ENCODE peak calls at places on chromosomes 6 and 20, in four cellular contexts. One of them, this sample, is unnamed.

GRCh38 chr20:8254911-8255582 is 123.0 kb downstream of the PLCB1 start:
- DNase-seq in H1: no peak
- DNase-seq in HepG2: no peak
- DNase-seq in K562: no peak
- DNase-seq in this sample: peak; percentile 82

GRCh38 chr20:41259309-41259708 is 58.2 kb downstream of the ZHX3 start:
- DNase-seq in K562: no peak
- DNase-seq in H1: no peak
- DNase-seq in HepG2: no peak
- DNase-seq in this sample: no peak

GRCh38 chr6:166955121-166955864 is 1.1 kb downstream of the RNASET2 start:
- DNase-seq in K562: peak; percentile 27
- DNase-seq in HepG2: no peak
- DNase-seq in H1: no peak
- DNase-seq in this sample: no peak

GRCh38 chr20:22998476-22998875 is 36.6 kb upstream of the SSTR4 start:
- DNase-seq in H1: no peak
- DNase-seq in HepG2: no peak
- DNase-seq in K562: no peak
- DNase-seq in this sample: no peak

GRCh38 chr6:33632603-33633039 is 11.5 kb downstream of the ITPR3 start:
- DNase-seq in H1: peak; percentile 96
- DNase-seq in K562: peak; percentile 76
- DNase-seq in HepG2: peak; percentile 75
- DNase-seq in this sample: no peak

GRCh38 chr20:3663031-3663701 is at the start of gene GFRA4:
- DNase-seq in HepG2: no peak
- DNase-seq in H1: no peak
- DNase-seq in K562: peak; percentile 30
- DNase-seq in this sample: no peak

GRCh38 chr6:80454197-80454596 is 347.7 kb downstream of the BCKDHB start:
- DNase-seq in K562: no peak
- DNase-seq in HepG2: no peak
- DNase-seq in H1: no peak
- DNase-seq in this sample: peak; percentile 92

GRCh38 chr6:72657798-72658197 is 35.9 kb downstream of the KCNQ5 start:
- DNase-seq in H1: no peak
- DNase-seq in K562: no peak
- DNase-seq in HepG2: no peak
- DNase-seq in this sample: peak; percentile 47

GRCh38 chr6:119128252-119128912 is 49.9 kb upstream of the FAM184A start:
- DNase-seq in H1: no peak
- DNase-seq in HepG2: no peak
- DNase-seq in K562: no peak
- DNase-seq in this sample: no peak

GRCh38 chr20:1489764-1490436 is 1.3 kb downstream of the SIRPB2 start:
- DNase-seq in HepG2: no peak
- DNase-seq in H1: no peak
- DNase-seq in K562: no peak
- DNase-seq in this sample: no peak

GRCh38 chr20:51373713-51374481 is 168.6 kb downstream of the NFATC2 start:
- DNase-seq in K562: peak; percentile 67
- DNase-seq in H1: no peak
- DNase-seq in HepG2: no peak
- DNase-seq in this sample: no peak

GRCh38 chr6:110412258-110412839 is 3.0 kb downstream of the DDO start:
- DNase-seq in K562: no peak
- DNase-seq in H1: no peak
- DNase-seq in HepG2: no peak
- DNase-seq in this sample: no peak

GRCh38 chr20:23226612-23227265 is 123.9 kb upstream of the NXT1 start:
- DNase-seq in K562: no peak
- DNase-seq in HepG2: no peak
- DNase-seq in H1: peak; percentile 38
- DNase-seq in this sample: peak; percentile 41

GRCh38 chr6:36075656-36076055 is 48.0 kb downstream of the MAPK14 start:
- DNase-seq in K562: peak; percentile 51
- DNase-seq in H1: no peak
- DNase-seq in HepG2: peak; percentile 71
- DNase-seq in this sample: no peak

GRCh38 chr6:150201791-150202329 is 59.0 kb downstream of the PPP1R14C start:
- DNase-seq in K562: no peak
- DNase-seq in HepG2: no peak
- DNase-seq in H1: no peak
- DNase-seq in this sample: no peak

GRCh38 chr6:43621836-43622180 is 7.3 kb downstream of the GTPBP2 start:
- DNase-seq in HepG2: no peak
- DNase-seq in H1: no peak
- DNase-seq in K562: no peak
- DNase-seq in this sample: no peak

GRCh38 chr6:38443750-38444149 is 196.0 kb downstream of the BTBD9 start:
- DNase-seq in HepG2: no peak
- DNase-seq in H1: no peak
- DNase-seq in K562: no peak
- DNase-seq in this sample: no peak

GRCh38 chr20:24097051-24097450 is 108.5 kb upstream of the GGTLC1 start:
- DNase-seq in H1: no peak
- DNase-seq in HepG2: no peak
- DNase-seq in K562: no peak
- DNase-seq in this sample: no peak

GRCh38 chr20:10448270-10449156 is 13.4 kb downstream of the SLX4IP start:
- DNase-seq in K562: no peak
- DNase-seq in H1: no peak
- DNase-seq in HepG2: no peak
- DNase-seq in this sample: peak; percentile 48

GRCh38 chr6:134921276-134921979 is 28.5 kb downstream of the ALDH8A1 start:
- DNase-seq in HepG2: no peak
- DNase-seq in H1: no peak
- DNase-seq in K562: no peak
- DNase-seq in this sample: no peak

GRCh38 chr6:138485005-138485545 is 14.2 kb downstream of the NHSL1 start:
- DNase-seq in K562: no peak
- DNase-seq in HepG2: no peak
- DNase-seq in H1: no peak
- DNase-seq in this sample: peak; percentile 8

GRCh38 chr6:125904871-125905270 is 51.7 kb upstream of the HINT3 start:
- DNase-seq in HepG2: no peak
- DNase-seq in H1: no peak
- DNase-seq in K562: no peak
- DNase-seq in this sample: peak; percentile 78

GRCh38 chr6:157669747-157670216 is 153.3 kb upstream of the SNX9 start:
- DNase-seq in HepG2: peak; percentile 28
- DNase-seq in K562: no peak
- DNase-seq in H1: peak; percentile 70
- DNase-seq in this sample: peak; percentile 71

GRCh38 chr20:51631011-51631950 is 88.8 kb upstream of the NFATC2 start:
- DNase-seq in H1: no peak
- DNase-seq in HepG2: peak; percentile 28
- DNase-seq in K562: peak; percentile 31
- DNase-seq in this sample: peak; percentile 99

GRCh38 chr6:2667617-2668016 is 83.1 kb downstream of the MYLK4 start:
- DNase-seq in HepG2: no peak
- DNase-seq in H1: no peak
- DNase-seq in K562: no peak
- DNase-seq in this sample: no peak

GRCh38 chr20:61953037-61953788 is 112.5 kb downstream of the TAF4 start:
- DNase-seq in HepG2: no peak
- DNase-seq in H1: peak; percentile 37
- DNase-seq in K562: no peak
- DNase-seq in this sample: no peak

GRCh38 chr6:52503853-52504777 is 72.7 kb downstream of the TRAM2 start:
- DNase-seq in H1: no peak
- DNase-seq in HepG2: no peak
- DNase-seq in K562: peak; percentile 90
- DNase-seq in this sample: peak; percentile 72

GRCh38 chr6:158631678-158632537 is 12.6 kb downstream of the DYNLT1 start:
- DNase-seq in K562: peak; percentile 80
- DNase-seq in HepG2: no peak
- DNase-seq in H1: no peak
- DNase-seq in this sample: peak; percentile 97

GRCh38 chr6:151044465-151045441 is 179.3 kb downstream of the MTHFD1L start:
- DNase-seq in H1: peak; percentile 56
- DNase-seq in K562: no peak
- DNase-seq in HepG2: peak; percentile 93
- DNase-seq in this sample: peak; percentile 93

GRCh38 chr6:22784611-22785010 is 215.2 kb downstream of the HDGFL1 start:
- DNase-seq in HepG2: no peak
- DNase-seq in K562: no peak
- DNase-seq in H1: no peak
- DNase-seq in this sample: peak; percentile 64

GRCh38 chr6:157133856-157134255 is 189.5 kb downstream of the TMEM242 start:
- DNase-seq in K562: no peak
- DNase-seq in HepG2: no peak
- DNase-seq in H1: no peak
- DNase-seq in this sample: peak; percentile 54

GRCh38 chr6:69038841-69039240 is 403.8 kb downstream of the ADGRB3 start:
- DNase-seq in K562: no peak
- DNase-seq in H1: no peak
- DNase-seq in HepG2: no peak
- DNase-seq in this sample: no peak

GRCh38 chr20:24722586-24722985 is 226.5 kb upstream of the CST7 start:
- DNase-seq in H1: peak; percentile 30
- DNase-seq in HepG2: no peak
- DNase-seq in K562: no peak
- DNase-seq in this sample: no peak

DNA sequence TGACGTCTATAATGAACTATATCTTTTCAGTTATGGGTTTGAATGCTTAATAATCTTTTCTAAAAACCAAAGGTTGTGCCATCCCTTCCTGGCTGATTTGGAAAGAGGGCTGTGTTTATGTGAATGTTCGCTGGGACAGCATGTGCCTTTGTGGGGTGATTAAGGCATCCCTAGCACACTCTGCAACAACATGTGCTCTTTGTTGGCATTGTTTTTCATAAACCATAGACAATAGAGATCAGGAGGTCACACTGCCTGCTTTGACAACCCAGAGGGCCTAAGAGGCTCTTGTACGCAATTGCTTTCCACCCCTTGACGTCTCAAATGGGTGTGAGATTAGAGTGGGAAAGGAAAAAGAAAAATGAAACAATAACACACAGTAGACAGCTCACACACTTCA is 116.0 kb downstream of the LRRC1 start:
- DNase-seq in H1: no peak
- DNase-seq in HepG2: no peak
- DNase-seq in K562: no peak
- DNase-seq in this sample: no peak
- TF ChIP-seq MAFK in H1: no peak
- TF ChIP-seq MAFK in HepG2: no peak
- TF ChIP-seq MAFK in K562: no peak
- TF ChIP-seq MAFK in this sample: no peak

DNA sequence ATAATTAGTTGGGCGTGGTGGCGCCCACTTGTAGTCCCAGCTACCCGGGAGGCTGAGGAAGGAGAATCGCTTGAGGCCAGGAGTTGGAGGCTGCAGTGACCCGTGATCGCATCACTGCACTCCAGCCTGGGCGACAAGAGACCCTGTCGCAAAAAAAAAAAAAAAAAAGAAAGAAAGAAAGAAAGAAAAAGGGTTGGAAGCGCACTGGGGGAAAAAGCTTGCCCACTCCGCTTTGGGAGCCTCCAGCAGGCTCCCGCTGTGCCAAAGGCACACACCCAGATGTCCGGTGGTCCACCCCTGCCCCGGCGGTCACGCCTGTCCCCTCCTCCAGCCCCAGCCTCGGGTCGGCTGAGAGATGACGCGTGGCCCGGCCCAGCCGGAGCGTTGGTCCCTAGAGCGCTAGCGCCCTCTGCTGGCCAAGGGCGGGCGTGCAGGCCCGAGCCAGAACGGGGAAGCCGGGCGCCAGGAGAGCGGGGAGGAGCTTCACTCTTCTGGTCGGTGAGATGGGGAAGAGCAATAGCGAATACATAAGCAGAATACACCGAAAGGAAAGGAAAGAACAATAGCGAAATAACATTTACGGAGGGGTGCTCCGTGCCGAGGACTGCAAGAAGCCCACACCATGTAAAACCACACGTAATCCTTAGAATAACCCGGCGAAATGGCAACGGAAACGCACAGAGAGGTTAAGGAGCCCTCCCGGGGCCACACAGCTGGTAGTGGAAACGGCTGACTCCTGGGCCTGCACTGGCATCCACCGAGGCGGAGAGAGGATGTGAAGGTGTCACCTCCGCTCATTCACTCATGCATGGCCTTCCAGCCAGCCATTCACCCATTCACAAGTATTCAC is 41.7 kb downstream of the UBE2V1 start:
- DNase-seq in HepG2: peak; percentile 83
- DNase-seq in K562: peak; percentile 95
- DNase-seq in H1: peak; percentile 100
- DNase-seq in this sample: peak; percentile 63
- H3K9ac ChIP-seq in HepG2: peak overlapping the region; percentile 42
- H3K9ac ChIP-seq in K562: peak overlapping the region; percentile 55
- H3K9ac ChIP-seq in H1: no peak overlapping the region
- H3K9ac ChIP-seq in this sample: peak overlapping the region; percentile 68

DNA sequence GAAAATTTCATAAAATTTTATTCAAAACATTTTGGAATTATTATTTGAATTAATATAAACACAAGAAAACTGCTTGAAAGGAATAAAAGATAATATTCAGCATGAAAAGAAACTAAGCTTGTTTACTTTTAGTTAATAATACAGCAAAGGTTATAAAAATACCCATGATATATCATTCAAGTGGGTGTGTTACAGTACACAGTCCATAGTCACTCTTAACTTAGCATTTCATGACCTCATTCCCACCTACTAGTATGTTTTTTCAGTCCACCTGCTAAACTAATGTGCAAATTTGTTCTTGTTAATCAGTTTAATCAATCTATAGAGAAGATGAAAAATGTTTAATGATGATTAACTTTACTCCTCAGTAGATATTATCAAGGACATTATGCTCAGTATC is 841.4 kb upstream of the EPHA7 start:
- DNase-seq in H1: no peak
- DNase-seq in K562: no peak
- DNase-seq in HepG2: no peak
- DNase-seq in this sample: no peak
- TF ChIP-seq MAFK in H1: no peak
- TF ChIP-seq MAFK in K562: no peak
- TF ChIP-seq MAFK in HepG2: no peak
- TF ChIP-seq MAFK in this sample: no peak

GRCh38 chr6:41578714-41579610 is 32.8 kb downstream of the FOXP4 start:
- DNase-seq in H1: peak; percentile 80
- DNase-seq in K562: peak; percentile 75
- DNase-seq in HepG2: no peak
- DNase-seq in this sample: peak; percentile 33
- H3K9ac ChIP-seq in H1: no peak overlapping the region
- H3K9ac ChIP-seq in K562: no peak overlapping the region
- H3K9ac ChIP-seq in HepG2: peak overlapping the region; percentile 31
- H3K9ac ChIP-seq in this sample: no peak overlapping the region

This sample was measured in IMR-90.